ENCODE peak calls at places on chromosome 1, in ten cellular contexts. One of them, this sample, is unnamed.

GRCh38 chr1:44405041-44405803 is at the start of gene RNF220:
- DNase-seq in epithelial cell of esophagus: peak; percentile 58
- DNase-seq in Calu3: peak; percentile 62
- DNase-seq in pons: peak; percentile 98
- DNase-seq in left cardiac atrium: peak; percentile 44
- DNase-seq in cardiac fibroblast: peak; percentile 59
- DNase-seq in AG09309: peak; percentile 44
- DNase-seq in lung microvascular endothelial cell: peak; percentile 73
- DNase-seq in dorsolateral prefrontal cortex: peak; percentile 41
- DNase-seq in Caki2: peak; percentile 92
- DNase-seq in this sample: no peak

GRCh38 chr1:35727434-35727825 is 8.7 kb upstream of the C1orf216 start:
- DNase-seq in epithelial cell of esophagus: no peak
- DNase-seq in Calu3: no peak
- DNase-seq in pons: no peak
- DNase-seq in left cardiac atrium: no peak
- DNase-seq in cardiac fibroblast: no peak
- DNase-seq in AG09309: no peak
- DNase-seq in lung microvascular endothelial cell: no peak
- DNase-seq in dorsolateral prefrontal cortex: no peak
- DNase-seq in Caki2: no peak
- DNase-seq in this sample: no peak

GRCh38 chr1:18182518-18183160 is 75.0 kb downstream of the IGSF21 start:
- DNase-seq in epithelial cell of esophagus: no peak
- DNase-seq in Calu3: no peak
- DNase-seq in pons: no peak
- DNase-seq in left cardiac atrium: peak; percentile 37
- DNase-seq in cardiac fibroblast: no peak
- DNase-seq in AG09309: no peak
- DNase-seq in lung microvascular endothelial cell: no peak
- DNase-seq in dorsolateral prefrontal cortex: no peak
- DNase-seq in Caki2: peak; percentile 83
- DNase-seq in this sample: no peak

GRCh38 chr1:175520186-175520585 is 223.2 kb downstream of the TNR start:
- DNase-seq in epithelial cell of esophagus: peak; percentile 33
- DNase-seq in Calu3: no peak
- DNase-seq in pons: peak; percentile 42
- DNase-seq in left cardiac atrium: peak; percentile 33
- DNase-seq in cardiac fibroblast: no peak
- DNase-seq in AG09309: no peak
- DNase-seq in lung microvascular endothelial cell: peak; percentile 19
- DNase-seq in dorsolateral prefrontal cortex: no peak
- DNase-seq in Caki2: no peak
- DNase-seq in this sample: no peak

GRCh38 chr1:153790282-153790995 is 15.2 kb downstream of the SLC27A3 start:
- DNase-seq in epithelial cell of esophagus: no peak
- DNase-seq in Calu3: no peak
- DNase-seq in pons: peak; percentile 86
- DNase-seq in left cardiac atrium: peak; percentile 91
- DNase-seq in cardiac fibroblast: peak; percentile 76
- DNase-seq in AG09309: peak; percentile 60
- DNase-seq in lung microvascular endothelial cell: peak; percentile 68
- DNase-seq in dorsolateral prefrontal cortex: peak; percentile 78
- DNase-seq in Caki2: no peak
- DNase-seq in this sample: peak; percentile 83

GRCh38 chr1:209220048-209220524 is 363.4 kb upstream of the CAMK1G start:
- DNase-seq in epithelial cell of esophagus: no peak
- DNase-seq in Calu3: no peak
- DNase-seq in pons: peak; percentile 65
- DNase-seq in left cardiac atrium: no peak
- DNase-seq in cardiac fibroblast: no peak
- DNase-seq in AG09309: no peak
- DNase-seq in lung microvascular endothelial cell: no peak
- DNase-seq in dorsolateral prefrontal cortex: peak; percentile 45
- DNase-seq in Caki2: no peak
- DNase-seq in this sample: no peak

GRCh38 chr1:204426035-204426436 is 14.4 kb upstream of the PPP1R15B start:
- DNase-seq in epithelial cell of esophagus: peak; percentile 88
- DNase-seq in Calu3: no peak
- DNase-seq in pons: no peak
- DNase-seq in left cardiac atrium: no peak
- DNase-seq in cardiac fibroblast: peak; percentile 71
- DNase-seq in AG09309: no peak
- DNase-seq in lung microvascular endothelial cell: peak; percentile 61
- DNase-seq in dorsolateral prefrontal cortex: no peak
- DNase-seq in Caki2: peak; percentile 57
- DNase-seq in this sample: peak; percentile 66

GRCh38 chr1:241336335-241336734 is 20.7 kb downstream of the RGS7 start:
- DNase-seq in epithelial cell of esophagus: peak; percentile 3
- DNase-seq in Calu3: peak; percentile 21
- DNase-seq in pons: no peak
- DNase-seq in left cardiac atrium: no peak
- DNase-seq in cardiac fibroblast: peak; percentile 58
- DNase-seq in AG09309: peak; percentile 31
- DNase-seq in lung microvascular endothelial cell: peak; percentile 52
- DNase-seq in dorsolateral prefrontal cortex: no peak
- DNase-seq in Caki2: no peak
- DNase-seq in this sample: peak; percentile 58

GRCh38 chr1:54391450-54392071 is 14.6 kb downstream of the SSBP3 start:
- DNase-seq in epithelial cell of esophagus: no peak
- DNase-seq in Calu3: no peak
- DNase-seq in pons: no peak
- DNase-seq in left cardiac atrium: no peak
- DNase-seq in cardiac fibroblast: no peak
- DNase-seq in AG09309: no peak
- DNase-seq in lung microvascular endothelial cell: no peak
- DNase-seq in dorsolateral prefrontal cortex: no peak
- DNase-seq in Caki2: no peak
- DNase-seq in this sample: no peak